ENCODE peak calls at places on chromosomes 2 and 18, in six cellular contexts. One of them, this sample, is unnamed.

GRCh38 chr18:2050016-2050415 is 521.3 kb downstream of the METTL4 start:
- DNase-seq in glomerular endothelial cell: no peak
- DNase-seq in AG08395: no peak
- DNase-seq in mucosa of descending colon: no peak
- DNase-seq in ascending aorta: no peak
- DNase-seq in GM10248: no peak
- DNase-seq in this sample: no peak

GRCh38 chr2:83369601-83370418 is 1089.3 kb downstream of the SUCLG1 start:
- DNase-seq in GM10248: no peak
- DNase-seq in glomerular endothelial cell: no peak
- DNase-seq in ascending aorta: no peak
- DNase-seq in mucosa of descending colon: no peak
- DNase-seq in AG08395: no peak
- DNase-seq in this sample: no peak

GRCh38 chr2:153509133-153509532 is 30.6 kb upstream of the RPRM start:
- DNase-seq in AG08395: no peak
- DNase-seq in GM10248: no peak
- DNase-seq in ascending aorta: no peak
- DNase-seq in mucosa of descending colon: no peak
- DNase-seq in glomerular endothelial cell: no peak
- DNase-seq in this sample: no peak

GRCh38 chr18:70288851-70289328 is at the start of gene SOCS6:
- DNase-seq in ascending aorta: peak; percentile 76
- DNase-seq in glomerular endothelial cell: no peak
- DNase-seq in GM10248: peak; percentile 79
- DNase-seq in AG08395: peak; percentile 62
- DNase-seq in mucosa of descending colon: peak; percentile 69
- DNase-seq in this sample: peak; percentile 86

GRCh38 chr2:224778474-224778877 is 62.3 kb upstream of the CCDC195 start:
- DNase-seq in AG08395: peak; percentile 61
- DNase-seq in ascending aorta: peak; percentile 74
- DNase-seq in GM10248: peak; percentile 57
- DNase-seq in glomerular endothelial cell: peak; percentile 31
- DNase-seq in mucosa of descending colon: peak; percentile 84
- DNase-seq in this sample: peak; percentile 61

GRCh38 chr2:183037660-183038340 is 457 bp downstream of the NCKAP1 start:
- DNase-seq in AG08395: peak; percentile 20
- DNase-seq in GM10248: peak; percentile 48
- DNase-seq in mucosa of descending colon: peak; percentile 56
- DNase-seq in glomerular endothelial cell: no peak
- DNase-seq in ascending aorta: peak; percentile 75
- DNase-seq in this sample: peak; percentile 44

GRCh38 chr2:177670791-177671528 is 278.4 kb downstream of the AGPS start:
- DNase-seq in mucosa of descending colon: no peak
- DNase-seq in GM10248: peak; percentile 8
- DNase-seq in AG08395: no peak
- DNase-seq in ascending aorta: no peak
- DNase-seq in glomerular endothelial cell: no peak
- DNase-seq in this sample: no peak

GRCh38 chr2:42168459-42169099 is 574 bp upstream of the EML4 start:
- DNase-seq in AG08395: no peak
- DNase-seq in GM10248: no peak
- DNase-seq in ascending aorta: no peak
- DNase-seq in glomerular endothelial cell: no peak
- DNase-seq in mucosa of descending colon: no peak
- DNase-seq in this sample: no peak

GRCh38 chr2:100784681-100785080 is 35.3 kb upstream of the NPAS2 start:
- DNase-seq in GM10248: no peak
- DNase-seq in mucosa of descending colon: no peak
- DNase-seq in AG08395: no peak
- DNase-seq in ascending aorta: no peak
- DNase-seq in glomerular endothelial cell: no peak
- DNase-seq in this sample: no peak

GRCh38 chr2:85239102-85239501 is 88.7 kb downstream of the TGOLN2 start:
- DNase-seq in glomerular endothelial cell: no peak
- DNase-seq in ascending aorta: no peak
- DNase-seq in mucosa of descending colon: no peak
- DNase-seq in GM10248: no peak
- DNase-seq in AG08395: no peak
- DNase-seq in this sample: no peak

GRCh38 chr2:222319576-222320440 is 21.0 kb upstream of the PAX3 start:
- DNase-seq in GM10248: peak; percentile 74
- DNase-seq in mucosa of descending colon: no peak
- DNase-seq in AG08395: no peak
- DNase-seq in glomerular endothelial cell: no peak
- DNase-seq in ascending aorta: no peak
- DNase-seq in this sample: no peak

GRCh38 chr18:63878982-63879381 is 8.5 kb upstream of the SERPINB2 start:
- DNase-seq in GM10248: no peak
- DNase-seq in glomerular endothelial cell: no peak
- DNase-seq in mucosa of descending colon: no peak
- DNase-seq in AG08395: no peak
- DNase-seq in ascending aorta: no peak
- DNase-seq in this sample: no peak

GRCh38 chr2:15674637-15675455 is 83.2 kb downstream of the DDX1 start:
- DNase-seq in GM10248: no peak
- DNase-seq in ascending aorta: no peak
- DNase-seq in AG08395: no peak
- DNase-seq in mucosa of descending colon: no peak
- DNase-seq in glomerular endothelial cell: no peak
- DNase-seq in this sample: no peak